ENCODE peak calls at places on chromosomes 2 and 18, in eight cellular contexts. R, X, M, K, N, U, S and L are unnamed samples.

GRCh38 chr18:75467396-75467795 is 39.9 kb upstream of the SMIM21 start:
- DNase-seq in K (no peak), M (no peak), R (no peak), X (no peak), S (no peak), N (no peak), U (no peak), L (no peak)

GRCh38 chr18:70491734-70492348 is 203.0 kb downstream of the SOCS6 start:
- DNase-seq in K (no peak), U (peak; percentile 76), M (peak; percentile 34), R (no peak), N (peak; percentile 61), X (peak; percentile 70), S (peak; percentile 90), L (no peak)

GRCh38 chr2:33275689-33276444 is 200.6 kb upstream of the RASGRP3 start:
- DNase-seq in N (no peak), X (no peak), S (no peak), M (peak; percentile 4), R (peak; percentile 91), U (no peak), K (no peak), L (no peak)

GRCh38 chr2:143218621-143219020 is 89.4 kb downstream of the ARHGAP15 start:
- DNase-seq in K (no peak), R (no peak), N (no peak), X (no peak), U (no peak), S (no peak), M (no peak), L (no peak)

GRCh38 chr2:196144513-196145126 is 26.8 kb downstream of the STK17B start:
- DNase-seq in R (no peak), M (no peak), X (no peak), S (no peak), U (no peak), N (no peak), K (no peak), L (no peak)

GRCh38 chr18:63964908-63965307 is 5.0 kb upstream of the SERPINB8 start:
- DNase-seq in N (no peak), U (no peak), K (no peak), R (no peak), S (no peak), X (no peak), M (no peak), L (no peak)

GRCh38 chr2:216918088-216918680 is 58.3 kb upstream of the TNP1 start:
- DNase-seq in X (no peak), S (peak; percentile 25), M (no peak), N (no peak), K (no peak), R (no peak), U (no peak), L (peak; percentile 23)

GRCh38 chr2:88016948-88017779 is 817 bp upstream of the RNU2-63P start:
- DNase-seq in M (no peak), U (peak; percentile 76), N (no peak), K (peak; percentile 82), R (no peak), X (peak; percentile 73), S (peak; percentile 92), L (no peak)

GRCh38 chr2:45353879-45354278 is 257.2 kb downstream of the SRBD1 start:
- DNase-seq in K (no peak), U (no peak), S (no peak), R (no peak), X (no peak), M (no peak), N (no peak), L (peak; percentile 96)

GRCh38 chr2:88561646-88562388 is 65.4 kb downstream of the EIF2AK3 start:
- DNase-seq in K (no peak), M (no peak), S (no peak), X (no peak), U (no peak), N (no peak), R (no peak), L (no peak)

GRCh38 chr2:144097440-144098225 is 422.3 kb downstream of the ZEB2 start:
- DNase-seq in N (no peak), U (no peak), K (no peak), S (no peak), X (peak; percentile 86), R (no peak), M (no peak), L (no peak)

GRCh38 chr2:71005271-71006202 is 10.9 kb upstream of the TEX261 start:
- DNase-seq in R (no peak), M (no peak), K (peak; percentile 40), X (no peak), U (no peak), S (no peak), N (no peak), L (no peak)

GRCh38 chr2:237471457-237472186 is 15.4 kb upstream of the MLPH start:
- DNase-seq in K (peak; percentile 84), U (no peak), M (peak; percentile 17), S (peak; percentile 89), R (no peak), N (no peak), X (peak; percentile 79), L (no peak)

GRCh38 chr18:66900837-66901236 is 296.9 kb upstream of the CDH19 start:
- DNase-seq in S (no peak), R (no peak), K (no peak), N (no peak), M (no peak), X (no peak), U (no peak), L (no peak)

GRCh38 chr2:210157546-210157945 is 13.7 kb downstream of the KANSL1L start:
- DNase-seq in R (no peak), M (no peak), N (no peak), K (no peak), U (no peak), X (no peak), S (no peak), L (no peak)

GRCh38 chr2:223625652-223626051 is 23.5 kb upstream of the SCG2 start:
- DNase-seq in N (no peak), S (no peak), X (no peak), U (no peak), K (no peak), M (no peak), R (no peak), L (no peak)

GRCh38 chr2:223618172-223619035 is 16.2 kb upstream of the SCG2 start:
- DNase-seq in K (no peak), R (no peak), M (no peak), N (no peak), S (peak; percentile 92), X (peak; percentile 35), U (no peak), L (no peak)

GRCh38 chr2:223626713-223627112 is 24.6 kb upstream of the SCG2 start:
- DNase-seq in M (no peak), U (no peak), R (no peak), X (no peak), S (no peak), K (no peak), N (no peak), L (no peak)

GRCh38 chr2:223619486-223620129 is 17.4 kb upstream of the SCG2 start:
- DNase-seq in S (no peak), X (no peak), M (no peak), N (no peak), R (no peak), K (no peak), U (no peak), L (no peak)

GRCh38 chr2:223621901-223622300 is 19.7 kb upstream of the SCG2 start:
- DNase-seq in U (no peak), S (no peak), R (no peak), X (no peak), N (no peak), K (no peak), M (no peak), L (no peak)
- H3K4me3 ChIP-seq in U (no peak overlapping the region), S (no peak overlapping the region), R (no peak overlapping the region), X (no peak overlapping the region), N (no peak overlapping the region), K (no peak overlapping the region), M (no peak overlapping the region), L (no peak overlapping the region)

GRCh38 chr2:173397539-173397938 is 42.9 kb downstream of the CDCA7 start:
- DNase-seq in M (no peak), S (peak; percentile 64), R (no peak), N (no peak), X (no peak), U (no peak), K (no peak), L (no peak)
- TF ChIP-seq CTCF in M (no peak), S (peak; percentile 72), R (no peak), N (no peak), X (no peak), U (peak; percentile 16), K (no peak), L (no peak)

DNA sequence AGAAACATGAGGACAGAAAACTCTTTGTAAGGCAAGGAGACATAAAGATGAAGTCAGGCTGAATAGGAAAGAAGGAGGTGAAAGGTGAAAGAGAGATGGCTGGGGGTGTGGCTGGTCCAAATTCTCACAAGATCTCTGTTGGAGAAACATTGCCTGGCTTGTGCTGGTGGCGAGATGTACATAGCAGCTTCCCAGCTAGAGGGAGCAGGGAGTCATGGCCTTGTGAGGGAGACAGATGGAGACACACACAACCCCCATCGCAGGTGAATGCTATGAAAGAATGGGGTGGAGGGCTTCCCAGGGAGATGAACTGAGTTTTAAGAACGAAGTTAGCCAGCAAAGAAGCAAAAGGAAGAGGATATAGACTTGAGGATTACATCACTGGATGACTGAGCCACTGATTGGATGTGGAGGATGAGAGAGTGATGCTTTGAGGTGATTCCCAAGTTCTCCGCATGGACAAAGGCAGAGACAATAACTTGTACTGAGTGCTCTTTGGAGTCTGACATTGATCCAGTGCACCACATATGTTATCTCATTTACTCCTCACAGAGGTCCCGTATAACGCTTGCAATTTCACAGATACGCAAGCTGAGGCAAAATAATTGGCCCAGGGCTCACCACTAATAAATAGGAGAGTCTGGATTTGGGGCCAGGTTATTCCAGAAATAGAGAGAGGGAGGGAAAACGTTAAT is 3.6 kb upstream of the EMX1 start:
- DNase-seq in U (no peak), S (peak; percentile 64), K (no peak), X (no peak), M (no peak), N (no peak), R (no peak), L (no peak)
- H3K27me3 ChIP-seq in U (peaks cover 72% of the 10 kb centered on the region), S (peaks cover 99% of the 10 kb centered on the region), K (peaks cover 100% of the 10 kb centered on the region), X (peaks cover 100% of the 10 kb centered on the region), M (peaks cover 50% of the 10 kb centered on the region), N (peaks cover 51% of the 10 kb centered on the region), R (peaks cover 99% of the 10 kb centered on the region), L (peaks cover 54% of the 10 kb centered on the region)

GRCh38 chr2:16658082-16658481 is 7.6 kb downstream of the CYRIA start:
- DNase-seq in M (no peak), R (no peak), X (no peak), U (no peak), K (no peak), N (no peak), S (no peak), L (no peak)

GRCh38 chr2:16656784-16657391 is 8.7 kb downstream of the CYRIA start:
- DNase-seq in N (peak; percentile 69), X (no peak), M (no peak), S (peak; percentile 35), K (no peak), U (no peak), R (peak; percentile 77), L (no peak)

GRCh38 chr2:16655457-16655837 is 10.2 kb downstream of the CYRIA start:
- DNase-seq in X (no peak), U (no peak), S (peak; percentile 8), K (no peak), N (no peak), M (no peak), R (no peak), L (no peak)

GRCh38 chr2:16654775-16655456 is 10.7 kb downstream of the CYRIA start:
- DNase-seq in U (no peak), M (no peak), N (no peak), X (no peak), R (no peak), S (peak; percentile 22), K (no peak), L (no peak)

GRCh38 chr2:16656087-16656486 is 9.5 kb downstream of the CYRIA start:
- DNase-seq in M (no peak), X (no peak), S (peak; percentile 22), R (no peak), N (no peak), U (no peak), K (no peak), L (no peak)
- H3K4me3 ChIP-seq in M (no peak overlapping the region), X (no peak overlapping the region), S (no peak overlapping the region), R (no peak overlapping the region), N (no peak overlapping the region), U (no peak overlapping the region), K (no peak overlapping the region), L (no peak overlapping the region)